ENCODE peak calls at places on chromosomes 6 and 20, in ten cellular contexts. F is hepatocyte; B is K562; Y is neural crest cell; K is Calu3; C is endothelial cell; Q is WTC11; H is cardiac fibroblast; N is CD8-positive, alpha-beta T cell; L is astrocyte of the spinal cord. U is an unnamed sample.

GRCh38 chr20:55540486-55540885 is 464.8 kb downstream of the CBLN4 start:
- DNase-seq in H (no peak), K (no peak), L (no peak), N (no peak), Y (no peak), Q (no peak), B (no peak), F (no peak), C (no peak), U (no peak)

GRCh38 chr20:3258429-3258828 is 19.4 kb upstream of the SLC4A11 start:
- DNase-seq in Y (no peak), F (no peak), K (no peak), Q (no peak), N (no peak), B (no peak), L (no peak), C (no peak), H (no peak), U (no peak)

GRCh38 chr20:16404640-16405039 is 168.6 kb downstream of the KIF16B start:
- DNase-seq in K (no peak), Q (no peak), L (no peak), Y (no peak), F (no peak), H (no peak), B (no peak), N (no peak), C (no peak), U (no peak)

GRCh38 chr20:46324960-46325703 is 16.8 kb upstream of the CDH22 start:
- DNase-seq in N (no peak), K (peak), C (peak), B (peak), H (peak), Q (peak), F (peak), Y (peak), L (peak), U (no peak)

GRCh38 chr6:79821859-79822258 is 125.5 kb downstream of the ELOVL4 start:
- DNase-seq in C (no peak), K (no peak), B (no peak), Q (no peak), H (peak), N (no peak), L (no peak), Y (no peak), F (peak), U (no peak)

GRCh38 chr20:59938696-59939051 is 1.4 kb downstream of the PPP1R3D start:
- DNase-seq in B (no peak), H (no peak), N (no peak), K (no peak), Q (no peak), Y (no peak), C (no peak), F (no peak), L (no peak), U (no peak)

GRCh38 chr20:48203252-48203651 is 418.0 kb upstream of the SULF2 start:
- DNase-seq in K (no peak), B (no peak), Y (no peak), F (no peak), Q (no peak), H (no peak), L (no peak), N (no peak), C (no peak), U (no peak)

GRCh38 chr6:44771647-44772415 is 384.3 kb downstream of the CDC5L start:
- DNase-seq in Q (no peak), K (no peak), H (no peak), B (no peak), N (no peak), C (no peak), Y (no peak), F (no peak), L (no peak), U (no peak)

GRCh38 chr20:20211274-20211987 is 156.5 kb upstream of the INSM1 start:
- DNase-seq in B (no peak), H (no peak), L (peak), K (no peak), N (no peak), C (no peak), Q (no peak), Y (no peak), F (peak), U (no peak)

GRCh38 chr6:144582939-144583613 is 297.9 kb downstream of the UTRN start:
- DNase-seq in B (no peak), C (peak), N (peak), K (no peak), Y (no peak), L (peak), H (peak), F (peak), Q (peak), U (no peak)

GRCh38 chr20:6819599-6819998 is 52.1 kb downstream of the BMP2 start:
- DNase-seq in L (no peak), Q (no peak), B (no peak), F (peak), K (peak), N (no peak), Y (no peak), H (peak), C (no peak), U (no peak)

GRCh38 chr20:58626076-58626475 is 25.0 kb upstream of the STX16 start:
- DNase-seq in C (no peak), Q (no peak), N (no peak), K (no peak), Y (no peak), F (no peak), H (no peak), L (no peak), B (no peak), U (no peak)

GRCh38 chr20:58545565-58546195 is 30.5 kb upstream of the APCDD1L start:
- DNase-seq in N (no peak), K (no peak), Y (no peak), F (no peak), Q (no peak), L (peak), H (peak), C (no peak), B (no peak), U (no peak)

GRCh38 chr6:118908441-118908840 is 14.5 kb downstream of the ASF1A start:
- DNase-seq in H (no peak), B (no peak), Y (no peak), Q (no peak), F (no peak), K (no peak), C (no peak), N (no peak), L (peak), U (no peak)

GRCh38 chr20:45701873-45702272 is at the start of gene WFDC13:
- DNase-seq in H (no peak), B (no peak), Q (no peak), K (no peak), N (no peak), Y (no peak), F (no peak), C (no peak), L (no peak), U (no peak)

GRCh38 chr6:149246691-149247384 is 70.7 kb upstream of the TAB2 start:
- DNase-seq in Q (no peak), K (no peak), C (no peak), N (no peak), L (no peak), Y (no peak), F (no peak), B (no peak), H (no peak), U (no peak)

GRCh38 chr20:37526839-37527637 is 638 bp downstream of the BLCAP start:
- DNase-seq in Y (no peak), C (peak), Q (no peak), B (no peak), F (peak), H (peak), N (no peak), L (no peak), K (peak), U (no peak)

GRCh38 chr6:393391-394221 is 2.1 kb downstream of the IRF4 start:
- DNase-seq in B (no peak), K (no peak), Q (no peak), C (peak), L (no peak), N (no peak), H (peak), Y (no peak), F (no peak), U (no peak)

GRCh38 chr6:94478178-94479140 is 1059.1 kb upstream of the EPHA7 start:
- DNase-seq in K (no peak), L (no peak), H (no peak), B (no peak), N (no peak), Y (no peak), F (no peak), Q (no peak), C (no peak), U (no peak)

GRCh38 chr6:152267967-152268845 is 369.0 kb downstream of the SYNE1 start:
- DNase-seq in L (peak), N (no peak), F (peak), Y (no peak), Q (no peak), K (peak), C (peak), B (peak), H (peak), U (no peak)

GRCh38 chr6:33167374-33168148 is 24.7 kb downstream of the COL11A2 start:
- DNase-seq in L (no peak), F (no peak), C (no peak), Q (no peak), N (no peak), H (no peak), K (no peak), B (no peak), Y (no peak), U (no peak)

GRCh38 chr6:20554326-20554725 is 20.1 kb downstream of the CDKAL1 start:
- DNase-seq in Y (no peak), F (no peak), C (no peak), B (no peak), H (peak), N (no peak), K (no peak), L (no peak), Q (no peak), U (no peak)

GRCh38 chr6:6560909-6561308 is 27.6 kb upstream of the LY86 start:
- DNase-seq in Q (no peak), B (no peak), N (no peak), H (no peak), F (no peak), K (no peak), Y (no peak), C (no peak), L (no peak), U (no peak)

GRCh38 chr20:3980260-3981131 is 34.9 kb downstream of the RNF24 start:
- DNase-seq in B (peak), L (peak), F (peak), H (peak), Q (no peak), N (no peak), K (no peak), Y (no peak), C (no peak), U (peak)

GRCh38 chr20:58720890-58721289 is 28.3 kb downstream of the NPEPL1 start:
- DNase-seq in N (no peak), B (no peak), Y (no peak), H (no peak), C (no peak), K (no peak), Q (no peak), L (no peak), F (no peak), U (no peak)

GRCh38 chr6:160520043-160520904 is 143.8 kb downstream of the LPA start:
- DNase-seq in Y (peak), B (peak), Q (peak), H (peak), L (peak), N (peak), F (peak), C (peak), K (peak), U (no peak)

GRCh38 chr20:46826343-46826984 is 68.2 kb upstream of the EYA2 start:
- DNase-seq in K (no peak), F (no peak), C (no peak), Y (no peak), N (no peak), B (no peak), L (no peak), H (peak), Q (no peak), U (no peak)

GRCh38 chr20:25280051-25280573 is 32.2 kb downstream of the PYGB start:
- DNase-seq in Q (peak), N (no peak), F (no peak), Y (no peak), B (no peak), K (no peak), L (no peak), C (no peak), H (no peak), U (no peak)

GRCh38 chr6:132487762-132488161 is 25.2 kb downstream of the STX7 start:
- DNase-seq in F (no peak), N (no peak), Q (no peak), B (no peak), C (no peak), L (no peak), K (no peak), Y (no peak), H (no peak), U (no peak)

GRCh38 chr6:132484680-132485018 is 28.3 kb downstream of the STX7 start:
- DNase-seq in C (no peak), Q (no peak), H (no peak), L (no peak), Y (no peak), N (no peak), K (no peak), F (no peak), B (no peak), U (no peak)

GRCh38 chr6:132482595-132482994 is 30.3 kb downstream of the STX7 start:
- DNase-seq in C (no peak), Y (no peak), Q (no peak), F (no peak), N (no peak), L (no peak), B (no peak), K (no peak), H (no peak), U (no peak)

GRCh38 chr6:132481189-132481588 is 31.7 kb downstream of the STX7 start:
- DNase-seq in Y (no peak), B (no peak), L (no peak), K (no peak), H (no peak), F (no peak), C (no peak), N (no peak), Q (no peak), U (no peak)

GRCh38 chr6:132483779-132484679 is 28.9 kb downstream of the STX7 start:
- DNase-seq in H (peak), F (peak), Q (no peak), B (peak), L (peak), K (peak), C (peak), N (peak), Y (peak), U (peak)
- TF ChIP-seq CTCF in H (peak), F (peak), Q (peak), B (peak), L (peak), K (peak), C (peak), N (peak), Y (peak), U (peak)

GRCh38 chr6:131920656-131921055 is 30.5 kb downstream of the CCN2 start:
- DNase-seq in L (no peak), C (no peak), F (no peak), N (no peak), K (no peak), Y (no peak), Q (no peak), B (no peak), H (no peak), U (no peak)
- TF ChIP-seq CTCF in L (no peak), C (no peak), F (no peak), N (no peak), K (no peak), Y (no peak), Q (no peak), B (no peak), H (no peak), U (no peak)

GRCh38 chr6:168058691-168059551 is 20.1 kb downstream of the FRMD1 start:
- DNase-seq in H (no peak), Y (no peak), L (no peak), F (no peak), Q (peak), C (no peak), N (no peak), K (no peak), B (peak), U (no peak)
- TF ChIP-seq CTCF in H (no peak), Y (no peak), L (no peak), F (no peak), Q (no peak), C (no peak), N (no peak), K (no peak), B (peak), U (no peak)

DNA sequence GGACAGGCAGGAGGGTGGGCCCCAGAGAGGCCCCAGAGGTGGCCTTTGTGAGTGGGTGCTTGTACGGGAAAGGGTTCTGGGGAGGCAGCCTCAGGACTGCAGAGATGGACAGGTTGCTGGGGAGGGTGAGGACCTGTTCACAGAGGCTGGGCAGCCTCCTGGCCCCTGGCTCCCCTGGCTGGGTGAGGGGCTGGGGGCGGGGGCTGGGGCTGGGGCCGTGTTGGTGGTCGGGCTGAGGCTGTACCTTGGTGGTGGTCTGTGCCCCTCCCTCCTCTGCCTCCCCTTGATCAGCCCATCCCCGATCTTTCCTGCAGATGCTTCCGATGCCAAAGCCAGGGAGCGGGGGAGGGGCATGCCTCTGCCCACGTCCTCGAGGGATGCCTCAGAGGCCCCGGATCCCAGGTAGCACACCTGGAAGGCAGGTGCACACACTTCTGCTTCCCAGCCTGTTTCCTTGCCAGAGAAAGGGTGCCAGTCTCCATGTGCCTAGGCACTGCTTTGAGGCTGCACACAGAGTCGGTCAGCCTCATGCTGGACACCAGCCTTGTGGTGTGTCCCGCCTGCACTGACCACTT is 4.8 kb downstream of the TCEA2 start:
- DNase-seq in Y (no peak), K (no peak), L (no peak), Q (no peak), B (no peak), F (no peak), H (no peak), N (no peak), C (no peak), U (no peak)
- TF ChIP-seq CTCF in Y (no peak), K (no peak), L (no peak), Q (no peak), B (no peak), F (no peak), H (no peak), N (no peak), C (no peak), U (no peak)

DNA sequence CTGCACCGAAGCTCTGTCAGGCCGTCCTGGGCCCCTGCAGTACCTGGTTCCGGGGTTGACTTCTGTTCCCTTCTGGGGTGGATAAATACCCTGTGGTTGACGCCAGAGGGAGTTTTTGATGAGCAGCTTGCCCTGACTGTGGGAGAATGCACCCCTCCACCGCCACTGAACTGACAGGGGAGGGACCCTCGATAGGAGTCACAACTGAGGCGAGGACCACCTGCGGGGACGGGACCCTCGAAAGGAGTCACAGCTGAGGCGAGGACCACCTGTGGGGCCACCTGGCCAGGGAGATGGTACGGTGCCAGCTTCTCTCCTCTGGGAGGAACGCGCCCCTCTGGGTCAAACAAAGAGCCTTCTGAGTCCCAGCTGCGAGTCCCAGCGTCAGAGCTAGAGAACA is 100.1 kb upstream of the FRMD1 start:
- DNase-seq in C (no peak), Q (no peak), Y (no peak), H (no peak), B (no peak), F (no peak), L (no peak), N (no peak), K (no peak), U (no peak)
- TF ChIP-seq CTCF in C (no peak), Q (no peak), Y (no peak), H (no peak), B (peak), F (no peak), L (no peak), N (no peak), K (no peak), U (no peak)

GRCh38 chr6:137202078-137202477 is 17.1 kb downstream of the IFNGR1 start:
- DNase-seq in Y (no peak), C (no peak), F (no peak), K (no peak), Q (no peak), H (no peak), B (no peak), L (no peak), N (no peak), U (no peak)
- TF ChIP-seq CTCF in Y (peak), C (no peak), F (peak), K (no peak), Q (no peak), H (peak), B (peak), L (no peak), N (no peak), U (peak)

GRCh38 chr6:13377054-13377758 is 48.9 kb upstream of the TBC1D7 start:
- DNase-seq in B (no peak), F (no peak), K (no peak), H (no peak), Y (no peak), Q (no peak), N (no peak), C (no peak), L (no peak), U (no peak)

GRCh38 chr6:13375360-13375878 is 47.1 kb upstream of the TBC1D7 start:
- DNase-seq in F (no peak), H (no peak), C (no peak), L (no peak), K (no peak), Y (no peak), N (peak), B (no peak), Q (no peak), U (no peak)

GRCh38 chr6:13380761-13381160 is 52.4 kb upstream of the TBC1D7 start:
- DNase-seq in H (no peak), Q (no peak), N (no peak), F (no peak), C (no peak), Y (no peak), K (no peak), L (no peak), B (peak), U (no peak)

GRCh38 chr6:13383280-13384163 is 55.2 kb upstream of the TBC1D7 start:
- DNase-seq in L (no peak), Y (no peak), Q (no peak), C (no peak), N (no peak), H (peak), F (no peak), K (peak), B (no peak), U (no peak)

GRCh38 chr6:13378669-13379590 is 50.6 kb upstream of the TBC1D7 start:
- DNase-seq in L (no peak), Y (no peak), F (peak), C (no peak), N (no peak), K (no peak), Q (peak), H (no peak), B (no peak), U (no peak)
- TF ChIP-seq CTCF in L (no peak), Y (no peak), F (no peak), C (no peak), N (no peak), K (no peak), Q (no peak), H (no peak), B (peak), U (no peak)